ENCODE peak calls at places on chromosome 6, in ten cellular contexts. X is tibial nerve; H is mesendoderm; E is CD4-positive, alpha-beta memory T cell; Y is fibroblast of lung; M is GM12878; L is right atrium auricular region; S is IMR-90; I is Panc1; D is Peyer's patch. Q is an unnamed sample.

GRCh38 chr6:1136415-1136774 is 175.5 kb upstream of the FOXQ1 start:
- DNase-seq in X (peak; percentile 14), H (no peak), E (no peak), Y (peak; percentile 88), M (no peak), L (no peak), S (peak; percentile 86), I (no peak), D (no peak), Q (no peak)

GRCh38 chr6:4776493-4776966 is 326 bp downstream of the CDYL start:
- DNase-seq in X (no peak), H (peak; percentile 60), E (no peak), Y (no peak), M (no peak), L (no peak), S (no peak), I (no peak), D (peak; percentile 50), Q (peak; percentile 29)

GRCh38 chr6:108174371-108175175 is 8.8 kb downstream of the NR2E1 start:
- DNase-seq in X (no peak), H (peak; percentile 89), E (no peak), Y (peak; percentile 49), M (no peak), L (no peak), S (peak; percentile 44), I (no peak), D (no peak), Q (peak; percentile 54)

GRCh38 chr6:158648682-158649131 is 1.1 kb upstream of the SYTL3 start:
- DNase-seq in X (no peak), H (no peak), E (no peak), Y (peak; percentile 93), M (peak; percentile 83), L (peak; percentile 56), S (peak; percentile 96), I (no peak), D (peak; percentile 42), Q (no peak)

GRCh38 chr6:15322184-15322583 is 76.3 kb downstream of the JARID2 start:
- DNase-seq in X (no peak), H (no peak), E (no peak), Y (no peak), M (no peak), L (no peak), S (no peak), I (no peak), D (no peak), Q (no peak)

GRCh38 chr6:31634131-31634530 is 13.6 kb downstream of the PRRC2A start:
- DNase-seq in X (no peak), H (no peak), E (no peak), Y (no peak), M (no peak), L (no peak), S (peak; percentile 20), I (no peak), D (no peak), Q (no peak)

GRCh38 chr6:89940225-89941027 is 46.2 kb downstream of the GJA10 start:
- DNase-seq in X (peak; percentile 84), H (peak; percentile 84), E (peak; percentile 71), Y (peak; percentile 92), M (peak; percentile 21), L (peak; percentile 79), S (peak; percentile 86), I (peak; percentile 67), D (peak; percentile 87), Q (peak; percentile 44)

GRCh38 chr6:16437984-16438383 is 199.6 kb downstream of the GMPR start:
- DNase-seq in X (no peak), H (no peak), E (no peak), Y (no peak), M (no peak), L (no peak), S (no peak), I (no peak), D (no peak), Q (peak; percentile 7)

GRCh38 chr6:99415446-99415845 is 9.7 kb downstream of the PNISR start:
- DNase-seq in X (no peak), H (no peak), E (no peak), Y (no peak), M (no peak), L (no peak), S (peak; percentile 51), I (no peak), D (no peak), Q (no peak)

GRCh38 chr6:99422912-99423311 is 2.2 kb downstream of the PNISR start:
- DNase-seq in X (no peak), H (no peak), E (no peak), Y (no peak), M (no peak), L (no peak), S (no peak), I (no peak), D (no peak), Q (no peak)

GRCh38 chr6:99416226-99416625 is 8.9 kb downstream of the PNISR start:
- DNase-seq in X (no peak), H (no peak), E (no peak), Y (no peak), M (no peak), L (no peak), S (peak; percentile 36), I (no peak), D (no peak), Q (no peak)

GRCh38 chr6:99412065-99412464 is 13.0 kb downstream of the PNISR start:
- DNase-seq in X (no peak), H (no peak), E (no peak), Y (no peak), M (no peak), L (no peak), S (no peak), I (no peak), D (no peak), Q (no peak)

GRCh38 chr6:99416892-99417767 is 8.0 kb downstream of the PNISR start:
- DNase-seq in X (no peak), H (no peak), E (no peak), Y (no peak), M (peak; percentile 38), L (no peak), S (no peak), I (no peak), D (no peak), Q (no peak)
- H3K4me1 ChIP-seq in X (peaks cover 27% of the 10 kb centered on the region), H (no peaks in the 10 kb centered on the region), E (peaks cover 73% of the 10 kb centered on the region), Y (no peaks in the 10 kb centered on the region), M (peaks cover 11% of the 10 kb centered on the region), L (peaks cover 71% of the 10 kb centered on the region), S (no peaks in the 10 kb centered on the region), I (peaks cover 5% of the 10 kb centered on the region), D (no peaks in the 10 kb centered on the region), Q (peaks cover 56% of the 10 kb centered on the region)

DNA sequence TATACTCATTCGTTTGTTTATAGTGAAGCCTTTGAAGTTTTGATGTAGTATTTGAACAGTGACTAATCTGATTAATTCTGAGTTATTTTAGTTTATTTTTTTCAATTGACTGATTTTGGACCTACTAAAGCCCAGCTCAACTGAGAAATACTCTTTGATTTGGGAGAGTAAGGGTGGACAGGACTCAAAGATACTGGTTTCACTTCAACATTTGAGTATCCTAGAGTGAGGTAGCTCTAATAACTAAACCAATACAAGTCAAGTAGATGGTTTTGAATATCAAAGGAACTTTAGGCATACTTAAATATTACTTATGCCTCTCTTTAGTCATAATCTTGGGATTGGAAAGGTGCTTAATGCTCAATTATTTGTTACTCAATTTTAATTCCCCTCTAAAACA is 65.6 kb downstream of the ZNF292 start:
- DNase-seq in X (no peak), H (no peak), E (no peak), Y (no peak), M (no peak), L (no peak), S (no peak), I (no peak), D (no peak), Q (no peak)
- H3K4me1 ChIP-seq in X (no peaks in the 10 kb centered on the region), H (no peaks in the 10 kb centered on the region), E (no peaks in the 10 kb centered on the region), Y (no peaks in the 10 kb centered on the region), M (no peaks in the 10 kb centered on the region), L (no peaks in the 10 kb centered on the region), S (no peaks in the 10 kb centered on the region), I (no peaks in the 10 kb centered on the region), D (no peaks in the 10 kb centered on the region), Q (no peaks in the 10 kb centered on the region)

GRCh38 chr6:44076366-44077200 is 50.7 kb downstream of the MRPL14 start:
- DNase-seq in X (no peak), H (no peak), E (no peak), Y (no peak), M (no peak), L (no peak), S (no peak), I (no peak), D (peak; percentile 58), Q (no peak)

GRCh38 chr6:44075137-44076015 is 51.9 kb downstream of the MRPL14 start:
- DNase-seq in X (no peak), H (no peak), E (no peak), Y (no peak), M (no peak), L (no peak), S (no peak), I (no peak), D (no peak), Q (no peak)

GRCh38 chr6:44077201-44077946 is 49.9 kb downstream of the MRPL14 start:
- DNase-seq in X (no peak), H (no peak), E (no peak), Y (no peak), M (no peak), L (no peak), S (no peak), I (no peak), D (no peak), Q (no peak)

GRCh38 chr6:44074383-44075136 is 52.7 kb downstream of the MRPL14 start:
- DNase-seq in X (peak; percentile 67), H (peak; percentile 83), E (peak; percentile 68), Y (peak; percentile 82), M (peak; percentile 75), L (peak; percentile 86), S (peak; percentile 87), I (no peak), D (peak; percentile 86), Q (peak; percentile 39)

DNA sequence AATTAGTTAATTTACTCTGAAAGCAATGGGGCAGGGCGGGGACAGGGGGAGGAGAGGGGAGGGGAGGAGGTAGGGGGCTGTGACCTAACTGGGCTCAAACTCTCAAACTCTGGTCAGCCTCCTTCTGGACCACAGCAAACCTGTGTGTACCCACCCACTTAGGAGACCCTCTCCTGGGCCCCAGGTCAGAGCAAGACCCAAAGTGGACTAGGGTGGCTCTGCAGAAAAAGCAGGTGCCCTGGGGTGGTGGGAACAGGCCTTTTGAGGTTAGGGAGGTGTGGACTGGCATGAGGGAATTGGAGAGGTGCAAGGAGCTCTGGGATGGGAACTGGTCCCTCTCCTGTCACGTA is 51.3 kb downstream of the MRPL14 start:
- DNase-seq in X (no peak), H (no peak), E (no peak), Y (no peak), M (no peak), L (no peak), S (no peak), I (no peak), D (no peak), Q (no peak)
- H3K4me1 ChIP-seq in X (peaks cover 30% of the 10 kb centered on the region), H (peaks cover 4% of the 10 kb centered on the region), E (peaks cover 20% of the 10 kb centered on the region), Y (peaks cover 41% of the 10 kb centered on the region), M (peaks cover 60% of the 10 kb centered on the region), L (peaks cover 52% of the 10 kb centered on the region), S (peaks cover 32% of the 10 kb centered on the region), I (peaks cover 22% of the 10 kb centered on the region), D (no peaks in the 10 kb centered on the region), Q (peaks cover 15% of the 10 kb centered on the region)

GRCh38 chr6:41937881-41938574 is 3.6 kb downstream of the CCND3 start:
- DNase-seq in X (no peak), H (no peak), E (peak; percentile 78), Y (peak; percentile 49), M (no peak), L (no peak), S (no peak), I (no peak), D (peak; percentile 57), Q (no peak)

GRCh38 chr6:41935685-41936072 is 5.9 kb downstream of the CCND3 start:
- DNase-seq in X (no peak), H (no peak), E (no peak), Y (no peak), M (no peak), L (no peak), S (no peak), I (no peak), D (no peak), Q (no peak)

GRCh38 chr6:41936073-41936837 is 5.4 kb downstream of the CCND3 start:
- DNase-seq in X (peak; percentile 72), H (peak; percentile 89), E (peak; percentile 79), Y (peak; percentile 94), M (peak; percentile 53), L (peak; percentile 78), S (peak; percentile 85), I (peak; percentile 80), D (peak; percentile 83), Q (peak; percentile 99)

GRCh38 chr6:41938590-41938989 is 3.0 kb downstream of the CCND3 start:
- DNase-seq in X (no peak), H (no peak), E (peak; percentile 16), Y (no peak), M (no peak), L (no peak), S (no peak), I (no peak), D (no peak), Q (no peak)

GRCh38 chr6:41937472-41937871 is 4.1 kb downstream of the CCND3 start:
- DNase-seq in X (no peak), H (no peak), E (no peak), Y (no peak), M (no peak), L (no peak), S (no peak), I (no peak), D (no peak), Q (no peak)
- H3K4me1 ChIP-seq in X (peaks cover 30% of the 10 kb centered on the region), H (peaks cover 18% of the 10 kb centered on the region), E (peaks cover 75% of the 10 kb centered on the region), Y (peaks cover 16% of the 10 kb centered on the region), M (peaks cover 46% of the 10 kb centered on the region), L (peaks cover 58% of the 10 kb centered on the region), S (peaks cover 30% of the 10 kb centered on the region), I (peaks cover 43% of the 10 kb centered on the region), D (no peaks in the 10 kb centered on the region), Q (peaks cover 66% of the 10 kb centered on the region)

Q was measured in CD4-positive, CD25-positive, alpha-beta regulatory T cell.